ENCODE peak calls at places on chromosome X, in ten cellular contexts. U, T, N, J, F, Z, S, E, V and O are unnamed samples.

GRCh38 chrX:10015711-10016515 is 48.8 kb downstream of the CLDN34 start:
- DNase-seq in U (peak; percentile 26), T (no peak), N (peak; percentile 73), J (no peak), F (peak; percentile 33), Z (no peak), S (peak; percentile 49), E (peak; percentile 69), V (no peak), O (peak; percentile 60)

GRCh38 chrX:149541521-149542047 is 772 bp downstream of the EOLA1 start:
- DNase-seq in U (no peak), T (peak; percentile 13), N (no peak), J (no peak), F (no peak), Z (no peak), S (no peak), E (peak; percentile 51), V (no peak), O (peak; percentile 53)

GRCh38 chrX:81316163-81316562 is 114.3 kb downstream of the SH3BGRL start:
- DNase-seq in U (no peak), T (peak; percentile 68), N (no peak), J (no peak), F (no peak), Z (no peak), S (no peak), E (peak; percentile 23), V (no peak), O (no peak)

GRCh38 chrX:28189011-28189410 is 207.8 kb upstream of the DCAF8L1 start:
- DNase-seq in U (no peak), T (peak; percentile 79), N (no peak), J (no peak), F (no peak), Z (no peak), S (no peak), E (peak; percentile 3), V (no peak), O (no peak)

GRCh38 chrX:125998432-125998831 is 167.7 kb downstream of the DCAF12L2 start:
- DNase-seq in U (no peak), T (peak; percentile 0), N (peak; percentile 1), J (no peak), F (peak; percentile 42), Z (no peak), S (no peak), E (peak; percentile 2), V (no peak), O (no peak)

GRCh38 chrX:120560405-120560841 is 339 bp downstream of the CUL4B start:
- DNase-seq in U (no peak), T (no peak), N (no peak), J (peak; percentile 61), F (no peak), Z (no peak), S (peak; percentile 42), E (peak; percentile 67), V (no peak), O (peak; percentile 44)

GRCh38 chrX:26558719-26559386 is 342.9 kb downstream of the MAGEB5 start:
- DNase-seq in U (no peak), T (no peak), N (no peak), J (no peak), F (no peak), Z (no peak), S (no peak), E (no peak), V (no peak), O (no peak)

GRCh38 chrX:17922303-17922702 is 61.2 kb upstream of the RAI2 start:
- DNase-seq in U (no peak), T (no peak), N (peak; percentile 20), J (no peak), F (no peak), Z (no peak), S (no peak), E (no peak), V (peak; percentile 38), O (no peak)

GRCh38 chrX:106935175-106935574 is 15.0 kb downstream of the CLDN2 start:
- DNase-seq in U (no peak), T (no peak), N (no peak), J (no peak), F (no peak), Z (no peak), S (no peak), E (no peak), V (no peak), O (no peak)

GRCh38 chrX:3712080-3712869 is 1.2 kb downstream of the PRKX start:
- DNase-seq in U (peak; percentile 27), T (peak; percentile 36), N (no peak), J (peak; percentile 51), F (peak; percentile 14), Z (peak; percentile 52), S (peak; percentile 37), E (peak; percentile 34), V (no peak), O (peak; percentile 55)

GRCh38 chrX:48910926-48911406 is 480 bp downstream of the SLC35A2 start:
- DNase-seq in U (peak; percentile 29), T (peak; percentile 48), N (no peak), J (no peak), F (no peak), Z (peak; percentile 7), S (no peak), E (peak; percentile 54), V (no peak), O (no peak)

GRCh38 chrX:112820364-112821308 is 20.0 kb downstream of the AMOT start:
- DNase-seq in U (no peak), T (no peak), N (no peak), J (no peak), F (no peak), Z (no peak), S (no peak), E (peak; percentile 5), V (no peak), O (no peak)

GRCh38 chrX:107676559-107677378 is 48.5 kb downstream of the PRPS1 start:
- DNase-seq in U (peak; percentile 69), T (peak; percentile 97), N (peak; percentile 62), J (peak; percentile 75), F (peak; percentile 33), Z (peak; percentile 92), S (peak; percentile 82), E (peak; percentile 90), V (no peak), O (peak; percentile 60)

GRCh38 chrX:80807606-80808159 is 2.0 kb downstream of the BRWD3 start:
- DNase-seq in U (no peak), T (peak; percentile 3), N (peak; percentile 79), J (no peak), F (no peak), Z (no peak), S (no peak), E (peak; percentile 1), V (no peak), O (no peak)

GRCh38 chrX:123422875-123423274 is 238.8 kb downstream of the GRIA3 start:
- DNase-seq in U (peak; percentile 15), T (peak; percentile 67), N (peak; percentile 14), J (no peak), F (peak; percentile 33), Z (no peak), S (no peak), E (peak; percentile 60), V (no peak), O (no peak)

GRCh38 chrX:109826954-109827708 is 94.1 kb upstream of the ACSL4 start:
- DNase-seq in U (peak; percentile 44), T (peak; percentile 71), N (no peak), J (no peak), F (no peak), Z (no peak), S (no peak), E (peak; percentile 81), V (no peak), O (no peak)

GRCh38 chrX:38166478-38167083 is 54.1 kb downstream of the SRPX start:
- DNase-seq in U (no peak), T (peak; percentile 50), N (peak; percentile 7), J (no peak), F (peak; percentile 11), Z (no peak), S (no peak), E (peak; percentile 45), V (no peak), O (no peak)

GRCh38 chrX:39957816-39958561 is 139.8 kb downstream of the BCOR start:
- DNase-seq in U (peak; percentile 23), T (no peak), N (no peak), J (no peak), F (no peak), Z (no peak), S (no peak), E (peak; percentile 82), V (no peak), O (no peak)

GRCh38 chrX:149570668-149571067 is 16.6 kb downstream of the MAGEA9B start:
- DNase-seq in U (peak; percentile 33), T (peak; percentile 73), N (no peak), J (no peak), F (no peak), Z (no peak), S (no peak), E (peak; percentile 74), V (no peak), O (no peak)

GRCh38 chrX:41145920-41146608 is 60.8 kb downstream of the USP9X start:
- DNase-seq in U (peak; percentile 45), T (peak; percentile 85), N (no peak), J (no peak), F (no peak), Z (no peak), S (no peak), E (peak; percentile 86), V (no peak), O (no peak)

GRCh38 chrX:1026263-1027015 is 186.0 kb downstream of the CRLF2 start:
- DNase-seq in U (no peak), T (no peak), N (no peak), J (no peak), F (no peak), Z (no peak), S (no peak), E (no peak), V (no peak), O (no peak)

GRCh38 chrX:46642145-46642544 is 68.6 kb downstream of the CHST7 start:
- DNase-seq in U (peak; percentile 28), T (peak; percentile 57), N (peak; percentile 15), J (no peak), F (peak; percentile 26), Z (no peak), S (no peak), E (peak; percentile 36), V (peak; percentile 38), O (no peak)

GRCh38 chrX:74540635-74541249 is 73.7 kb downstream of the RLIM start:
- DNase-seq in U (no peak), T (no peak), N (no peak), J (no peak), F (no peak), Z (no peak), S (no peak), E (no peak), V (no peak), O (no peak)

GRCh38 chrX:38999967-39000745 is 198.9 kb downstream of the MID1IP1 start:
- DNase-seq in U (no peak), T (no peak), N (peak; percentile 39), J (no peak), F (no peak), Z (no peak), S (no peak), E (no peak), V (no peak), O (no peak)

GRCh38 chrX:111041018-111041462 is 55.0 kb upstream of the PAK3 start:
- DNase-seq in U (peak; percentile 50), T (peak; percentile 44), N (no peak), J (no peak), F (peak; percentile 22), Z (no peak), S (no peak), E (peak; percentile 43), V (no peak), O (no peak)

GRCh38 chrX:68299923-68300322 is 133.4 kb downstream of the OPHN1 start:
- DNase-seq in U (no peak), T (no peak), N (no peak), J (no peak), F (no peak), Z (no peak), S (no peak), E (no peak), V (no peak), O (no peak)